ENCODE peak calls at places on chromosome 3, in eight cellular contexts. U, Y, A, Z, F, I, D and P are unnamed samples.

GRCh38 chr3:50164056-50164455 is 8.9 kb downstream of the SEMA3F start:
- DNase-seq in U (peak), Y (no peak), A (peak), Z (no peak), F (no peak), I (no peak), D (no peak), P (no peak)

GRCh38 chr3:67737911-67738865 is 83.8 kb upstream of the SUCLG2 start:
- DNase-seq in U (no peak), Y (no peak), A (no peak), Z (no peak), F (no peak), I (no peak), D (no peak), P (no peak)

GRCh38 chr3:8482960-8483665 is 18.5 kb upstream of the LMCD1 start:
- DNase-seq in U (peak), Y (no peak), A (peak), Z (peak), F (no peak), I (no peak), D (peak), P (no peak)

GRCh38 chr3:147945968-147946519 is 536.9 kb downstream of the ZIC1 start:
- DNase-seq in U (peak), Y (peak), A (peak), Z (no peak), F (peak), I (peak), D (no peak), P (peak)

GRCh38 chr3:85589145-85589544 is 630.4 kb downstream of the CADM2 start:
- DNase-seq in U (no peak), Y (no peak), A (peak), Z (no peak), F (no peak), I (no peak), D (no peak), P (no peak)

GRCh38 chr3:124916837-124917409 is 17.6 kb downstream of the MUC13 start:
- DNase-seq in U (no peak), Y (no peak), A (peak), Z (no peak), F (no peak), I (no peak), D (no peak), P (no peak)

GRCh38 chr3:56788506-56788905 is 13.2 kb downstream of the ARHGEF3 start:
- DNase-seq in U (no peak), Y (no peak), A (no peak), Z (no peak), F (no peak), I (no peak), D (no peak), P (no peak)

GRCh38 chr3:123817413-123817812 is 66.7 kb downstream of the MYLK start:
- DNase-seq in U (no peak), Y (no peak), A (peak), Z (no peak), F (no peak), I (no peak), D (no peak), P (no peak)

GRCh38 chr3:24401811-24402185 is 92.9 kb downstream of the THRB start:
- DNase-seq in U (no peak), Y (no peak), A (no peak), Z (no peak), F (no peak), I (no peak), D (no peak), P (no peak)

GRCh38 chr3:54931182-54931581 is 3.3 kb upstream of the LRTM1 start:
- DNase-seq in U (no peak), Y (no peak), A (no peak), Z (no peak), F (no peak), I (no peak), D (peak), P (no peak)

GRCh38 chr3:82973810-82974209 is 1212.4 kb upstream of the GBE1 start:
- DNase-seq in U (no peak), Y (no peak), A (no peak), Z (no peak), F (no peak), I (no peak), D (no peak), P (no peak)

GRCh38 chr3:105960381-105960780 is 91.6 kb upstream of the CBLB start:
- DNase-seq in U (no peak), Y (no peak), A (no peak), Z (no peak), F (no peak), I (no peak), D (no peak), P (no peak)

GRCh38 chr3:100710355-100711198 is 1.3 kb downstream of the TFG start:
- DNase-seq in U (no peak), Y (peak), A (peak), Z (no peak), F (peak), I (peak), D (no peak), P (peak)

GRCh38 chr3:146468234-146468931 is 978 bp downstream of the PLSCR2 start:
- DNase-seq in U (no peak), Y (no peak), A (peak), Z (no peak), F (no peak), I (no peak), D (no peak), P (no peak)

GRCh38 chr3:94927175-94927574 is 864.3 kb downstream of the NSUN3 start:
- DNase-seq in U (no peak), Y (no peak), A (no peak), Z (no peak), F (no peak), I (no peak), D (no peak), P (no peak)

GRCh38 chr3:36924748-36925521 is 19.9 kb downstream of the TRANK1 start:
- DNase-seq in U (no peak), Y (no peak), A (no peak), Z (no peak), F (no peak), I (no peak), D (no peak), P (no peak)

GRCh38 chr3:67642734-67643133 is 11.7 kb downstream of the SUCLG2 start:
- DNase-seq in U (no peak), Y (no peak), A (no peak), Z (no peak), F (no peak), I (no peak), D (no peak), P (no peak)

GRCh38 chr3:50015918-50016317 is 72.8 kb upstream of the RBM5 start:
- DNase-seq in U (no peak), Y (no peak), A (no peak), Z (no peak), F (no peak), I (no peak), D (no peak), P (no peak)

GRCh38 chr3:25592510-25592968 is 72.2 kb downstream of the TOP2B start:
- DNase-seq in U (peak), Y (peak), A (peak), Z (no peak), F (peak), I (no peak), D (no peak), P (peak)

GRCh38 chr3:156449712-156450574 is 105.0 kb downstream of the SSR3 start:
- DNase-seq in U (no peak), Y (peak), A (peak), Z (no peak), F (peak), I (peak), D (no peak), P (peak)

GRCh38 chr3:170419301-170420087 is 826 bp downstream of the CLDN11 start:
- DNase-seq in U (peak), Y (peak), A (peak), Z (no peak), F (no peak), I (no peak), D (peak), P (no peak)

GRCh38 chr3:37702478-37703154 is 159.1 kb upstream of the CTDSPL start:
- DNase-seq in U (no peak), Y (no peak), A (no peak), Z (no peak), F (no peak), I (no peak), D (no peak), P (no peak)

GRCh38 chr3:177731644-177732268 is 534.5 kb upstream of the TBL1XR1 start:
- DNase-seq in U (no peak), Y (no peak), A (peak), Z (no peak), F (no peak), I (no peak), D (no peak), P (no peak)

GRCh38 chr3:167929937-167930336 is 165.8 kb downstream of the GOLIM4 start:
- DNase-seq in U (no peak), Y (peak), A (no peak), Z (no peak), F (no peak), I (no peak), D (no peak), P (no peak)

GRCh38 chr3:13528217-13528801 is 20.6 kb upstream of the FBLN2 start:
- DNase-seq in U (no peak), Y (peak), A (no peak), Z (peak), F (no peak), I (no peak), D (no peak), P (no peak)

GRCh38 chr3:78165876-78166275 is 1126.0 kb downstream of the ROBO2 start:
- DNase-seq in U (no peak), Y (no peak), A (no peak), Z (no peak), F (no peak), I (no peak), D (no peak), P (no peak)

GRCh38 chr3:65894126-65894525 is 144.6 kb downstream of the MAGI1 start:
- DNase-seq in U (no peak), Y (no peak), A (no peak), Z (no peak), F (no peak), I (no peak), D (no peak), P (no peak)

GRCh38 chr3:107430214-107431047 is 53.2 kb downstream of the CCDC54 start:
- DNase-seq in U (peak), Y (peak), A (no peak), Z (no peak), F (no peak), I (no peak), D (no peak), P (no peak)

GRCh38 chr3:82030932-82031331 is 269.5 kb upstream of the GBE1 start:
- DNase-seq in U (no peak), Y (no peak), A (peak), Z (no peak), F (no peak), I (no peak), D (no peak), P (no peak)

GRCh38 chr3:172787019-172787418 is 36.5 kb downstream of the ECT2 start:
- DNase-seq in U (no peak), Y (no peak), A (no peak), Z (no peak), F (no peak), I (no peak), D (no peak), P (no peak)